ENCODE peak calls at places on chromosomes 11 and 22, in five cellular contexts. T is effector memory CD4-positive, alpha-beta T cell; G is neural progenitor cell; S is fibroblast of pulmonary artery; X is mammary epithelial cell. F is an unnamed sample.

GRCh38 chr22:40499187-40499753 is 128.9 kb downstream of the SGSM3 start:
- DNase-seq in T (no peak), G (no peak), S (peak), X (peak), F (peak)

GRCh38 chr22:43313497-43314474 is 29.4 kb downstream of the SCUBE1 start:
- DNase-seq in T (no peak), G (peak), S (no peak), X (no peak), F (peak)

GRCh38 chr11:34977039-34977906 is 60.9 kb downstream of the PDHX start:
- DNase-seq in T (no peak), G (no peak), S (peak), X (peak), F (peak)

GRCh38 chr11:73226297-73227006 is 8.4 kb downstream of the P2RY2 start:
- DNase-seq in T (no peak), G (peak), S (no peak), X (no peak), F (no peak)

GRCh38 chr22:47375621-47376321 is 613.3 kb downstream of the TBC1D22A start:
- DNase-seq in T (no peak), G (no peak), S (no peak), X (no peak), F (no peak)

GRCh38 chr11:2304156-2305139 is 2.6 kb downstream of the TSPAN32 start:
- DNase-seq in T (no peak), G (no peak), S (no peak), X (no peak), F (no peak)

GRCh38 chr11:47242596-47243192 is 5.9 kb downstream of the ACP2 start:
- DNase-seq in T (no peak), G (no peak), S (no peak), X (no peak), F (no peak)

GRCh38 chr11:89182773-89183172 is 5.1 kb downstream of the TYR start:
- DNase-seq in T (no peak), G (no peak), S (no peak), X (no peak), F (no peak)

GRCh38 chr11:6900327-6900999 is 8.2 kb upstream of the OR2D2 start:
- DNase-seq in T (no peak), G (no peak), S (peak), X (no peak), F (peak)

GRCh38 chr11:61967177-61967923 is at the start of gene FTH1:
- DNase-seq in T (peak), G (peak), S (peak), X (peak), F (peak)

GRCh38 chr11:75571625-75572024 is 9.6 kb downstream of the SERPINH1 start:
- DNase-seq in T (no peak), G (no peak), S (no peak), X (no peak), F (no peak)

GRCh38 chr22:47564651-47565050 is 802.2 kb downstream of the TBC1D22A start:
- DNase-seq in T (no peak), G (no peak), S (no peak), X (no peak), F (no peak)

GRCh38 chr22:24482586-24482985 is 12.5 kb upstream of the UPB1 start:
- DNase-seq in T (no peak), G (no peak), S (peak), X (peak), F (peak)

GRCh38 chr11:19284881-19285280 is 44.1 kb upstream of the E2F8 start:
- DNase-seq in T (no peak), G (no peak), S (no peak), X (no peak), F (no peak)

GRCh38 chr22:44205713-44206645 is 25.3 kb downstream of the PARVG start:
- DNase-seq in T (no peak), G (no peak), S (no peak), X (no peak), F (no peak)

GRCh38 chr22:44942979-44943700 is 66.7 kb downstream of the PHF21B start:
- DNase-seq in T (no peak), G (no peak), S (no peak), X (no peak), F (no peak)

GRCh38 chr11:110431212-110432073 is 1.7 kb downstream of the FDX1 start:
- DNase-seq in T (no peak), G (peak), S (peak), X (peak), F (no peak)

GRCh38 chr22:41256254-41256897 is 15.6 kb upstream of the CHADL start:
- DNase-seq in T (no peak), G (no peak), S (peak), X (peak), F (peak)

GRCh38 chr11:44817207-44817944 is 90.6 kb downstream of the TSPAN18 start:
- DNase-seq in T (no peak), G (no peak), S (peak), X (no peak), F (peak)

GRCh38 chr22:26404851-26405357 is 24.2 kb upstream of the ASPHD2 start:
- DNase-seq in T (no peak), G (peak), S (no peak), X (no peak), F (peak)

GRCh38 chr11:124086447-124086846 is 28.8 kb upstream of the VWA5A start:
- DNase-seq in T (no peak), G (peak), S (no peak), X (no peak), F (no peak)

GRCh38 chr22:30857103-30857502 is 111.5 kb downstream of the MORC2 start:
- DNase-seq in T (no peak), G (no peak), S (no peak), X (no peak), F (no peak)

GRCh38 chr11:57321996-57322880 is 2.5 kb downstream of the TNKS1BP1 start:
- DNase-seq in T (no peak), G (peak), S (peak), X (peak), F (peak)

GRCh38 chr11:27485930-27486773 is 13.6 kb upstream of the LGR4 start:
- DNase-seq in T (no peak), G (peak), S (peak), X (peak), F (peak)

GRCh38 chr11:35246725-35247124 is 107.8 kb downstream of the CD44 start:
- DNase-seq in T (no peak), G (no peak), S (peak), X (no peak), F (peak)

GRCh38 chr22:42680648-42681047 is 31.5 kb upstream of the CYB5R3 start:
- DNase-seq in T (no peak), G (no peak), S (peak), X (peak), F (peak)

GRCh38 chr11:119578466-119579220 is 150.4 kb downstream of the NECTIN1 start:
- DNase-seq in T (no peak), G (no peak), S (no peak), X (no peak), F (peak)

GRCh38 chr11:46675288-46675851 is 25.0 kb downstream of the ARHGAP1 start:
- DNase-seq in T (no peak), G (no peak), S (peak), X (peak), F (peak)

GRCh38 chr22:17368144-17368726 is 1.0 kb upstream of the CECR2 start:
- DNase-seq in T (no peak), G (no peak), S (no peak), X (no peak), F (no peak)
- H3K4me3 ChIP-seq in T (no peak), G (peak), S (peak), X (no peak), F (no peak)

DNA sequence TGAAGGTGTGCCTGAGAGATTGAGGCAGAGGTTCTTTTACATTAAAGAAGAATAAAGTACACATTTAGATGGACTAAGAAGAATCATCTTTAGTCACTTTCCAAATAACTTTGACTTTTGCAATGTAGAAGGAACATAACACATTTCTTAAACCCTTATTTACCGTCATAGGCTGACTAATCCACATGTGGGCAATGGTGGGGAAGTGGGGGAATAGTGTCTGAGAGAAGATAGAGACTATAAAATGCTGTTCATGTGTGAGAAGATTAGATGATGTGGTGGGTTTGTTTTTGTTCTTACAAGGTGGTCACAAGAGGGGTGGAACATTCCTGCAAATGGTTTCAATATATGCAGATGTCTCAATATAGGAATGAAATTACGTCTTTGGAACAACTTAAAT is 1.8 kb downstream of the MS4A4A start:
- DNase-seq in T (no peak), G (no peak), S (no peak), X (no peak), F (no peak)
- H3K4me3 ChIP-seq in T (no peak), G (no peak), S (no peak), X (no peak), F (no peak)

DNA sequence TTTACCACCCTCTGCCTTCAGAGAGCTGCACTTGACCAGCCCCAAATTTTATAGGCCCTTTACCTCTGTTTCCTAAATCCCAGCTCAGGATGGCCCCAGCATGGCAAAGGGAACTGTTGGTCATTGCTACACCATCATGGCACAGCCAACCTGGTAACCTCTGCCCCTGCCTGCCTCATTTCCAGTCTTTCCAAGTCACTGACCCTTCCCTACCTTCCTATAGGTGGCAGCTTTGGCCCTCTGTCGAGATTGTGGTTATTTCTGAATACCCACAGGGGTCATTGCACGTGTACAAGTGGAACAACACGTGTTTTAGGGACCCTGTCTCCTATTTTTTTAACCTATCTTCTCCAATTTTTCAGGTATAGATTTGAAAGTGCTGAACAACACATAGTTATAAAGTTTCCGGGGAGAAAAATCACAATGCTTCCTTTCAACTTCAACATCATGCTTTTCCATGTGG is 2.8 kb downstream of the GALNT18 start:
- DNase-seq in T (no peak), G (peak), S (no peak), X (no peak), F (no peak)
- H3K4me3 ChIP-seq in T (no peak), G (no peak), S (no peak), X (no peak), F (no peak)

GRCh38 chr11:65489706-65490310 is 9.0 kb upstream of the MALAT1 start:
- DNase-seq in T (no peak), G (peak), S (peak), X (no peak), F (peak)
- H3K4me3 ChIP-seq in T (no peak), G (peak), S (no peak), X (no peak), F (no peak)

F was measured in fibroblast of mammary gland.